ENCODE peak calls at places on chromosomes 6 and 20, in seven cellular contexts. One of them, this sample, is unnamed.
A peak's percentile ranks its signal among the peaks of the same experiment; 100 is the strongest.

GRCh38 chr6:2855061-2855519 is 13.4 kb upstream of the SERPINB1 start:
- DNase-seq in trophoblast cell: no peak
- DNase-seq in mesenchymal stem cell: peak; percentile 47
- DNase-seq in H9: no peak
- DNase-seq in neuronal stem cell: no peak
- DNase-seq in IMR-90: no peak
- DNase-seq in H1: no peak
- DNase-seq in this sample: peak; percentile 59

GRCh38 chr6:112149719-112150263 is 62.4 kb downstream of the FAM229B start:
- DNase-seq in mesenchymal stem cell: peak; percentile 78
- DNase-seq in neuronal stem cell: no peak
- DNase-seq in H1: no peak
- DNase-seq in H9: no peak
- DNase-seq in trophoblast cell: no peak
- DNase-seq in IMR-90: peak; percentile 83
- DNase-seq in this sample: no peak

GRCh38 chr6:118574051-118574865 is 26.2 kb downstream of the PLN start:
- DNase-seq in mesenchymal stem cell: peak; percentile 78
- DNase-seq in neuronal stem cell: no peak
- DNase-seq in IMR-90: peak; percentile 39
- DNase-seq in trophoblast cell: no peak
- DNase-seq in H1: no peak
- DNase-seq in H9: peak; percentile 80
- DNase-seq in this sample: peak; percentile 49

GRCh38 chr6:335572-335971 is 43.3 kb downstream of the DUSP22 start:
- DNase-seq in trophoblast cell: no peak
- DNase-seq in mesenchymal stem cell: no peak
- DNase-seq in H9: no peak
- DNase-seq in H1: no peak
- DNase-seq in IMR-90: no peak
- DNase-seq in neuronal stem cell: no peak
- DNase-seq in this sample: no peak

GRCh38 chr20:38873050-38873581 is 53.1 kb upstream of the FAM83D start:
- DNase-seq in IMR-90: no peak
- DNase-seq in mesenchymal stem cell: no peak
- DNase-seq in H9: no peak
- DNase-seq in trophoblast cell: no peak
- DNase-seq in H1: no peak
- DNase-seq in neuronal stem cell: no peak
- DNase-seq in this sample: no peak

GRCh38 chr6:144580771-144581170 is 295.6 kb downstream of the UTRN start:
- DNase-seq in IMR-90: no peak
- DNase-seq in H9: no peak
- DNase-seq in mesenchymal stem cell: no peak
- DNase-seq in H1: no peak
- DNase-seq in trophoblast cell: no peak
- DNase-seq in neuronal stem cell: no peak
- DNase-seq in this sample: no peak

GRCh38 chr6:135183532-135184440 is 2.7 kb downstream of the MYB start:
- DNase-seq in IMR-90: peak; percentile 28
- DNase-seq in neuronal stem cell: peak; percentile 23
- DNase-seq in mesenchymal stem cell: peak; percentile 47
- DNase-seq in trophoblast cell: peak; percentile 78
- DNase-seq in H9: peak; percentile 85
- DNase-seq in H1: no peak
- DNase-seq in this sample: peak; percentile 89

GRCh38 chr20:64212750-64213149 is 42.8 kb upstream of the PCMTD2 start:
- DNase-seq in trophoblast cell: no peak
- DNase-seq in neuronal stem cell: no peak
- DNase-seq in IMR-90: peak; percentile 63
- DNase-seq in mesenchymal stem cell: peak; percentile 33
- DNase-seq in H9: no peak
- DNase-seq in H1: no peak
- DNase-seq in this sample: no peak

GRCh38 chr20:9789136-9789535 is 49.7 kb downstream of the PAK5 start:
- DNase-seq in mesenchymal stem cell: no peak
- DNase-seq in IMR-90: no peak
- DNase-seq in H9: no peak
- DNase-seq in neuronal stem cell: no peak
- DNase-seq in H1: no peak
- DNase-seq in trophoblast cell: no peak
- DNase-seq in this sample: no peak

GRCh38 chr6:122012576-122012975 is 386.9 kb upstream of the HSF2 start:
- DNase-seq in H1: no peak
- DNase-seq in mesenchymal stem cell: no peak
- DNase-seq in H9: no peak
- DNase-seq in trophoblast cell: no peak
- DNase-seq in neuronal stem cell: no peak
- DNase-seq in IMR-90: peak; percentile 31
- DNase-seq in this sample: no peak

GRCh38 chr6:89289710-89290109 is 25.4 kb downstream of the GABRR2 start:
- DNase-seq in IMR-90: no peak
- DNase-seq in H1: no peak
- DNase-seq in neuronal stem cell: no peak
- DNase-seq in mesenchymal stem cell: no peak
- DNase-seq in trophoblast cell: no peak
- DNase-seq in H9: no peak
- DNase-seq in this sample: no peak

GRCh38 chr20:44068780-44069191 is 118.2 kb downstream of the JPH2 start:
- DNase-seq in trophoblast cell: no peak
- DNase-seq in H1: no peak
- DNase-seq in H9: no peak
- DNase-seq in mesenchymal stem cell: no peak
- DNase-seq in IMR-90: no peak
- DNase-seq in neuronal stem cell: no peak
- DNase-seq in this sample: no peak

GRCh38 chr20:24677626-24678328 is 208.3 kb downstream of the SYNDIG1 start:
- DNase-seq in H9: no peak
- DNase-seq in mesenchymal stem cell: no peak
- DNase-seq in neuronal stem cell: no peak
- DNase-seq in trophoblast cell: no peak
- DNase-seq in IMR-90: no peak
- DNase-seq in H1: no peak
- DNase-seq in this sample: peak; percentile 18

GRCh38 chr6:170202416-170203135 is 88.3 kb downstream of the DLL1 start:
- DNase-seq in mesenchymal stem cell: no peak
- DNase-seq in neuronal stem cell: no peak
- DNase-seq in H1: no peak
- DNase-seq in H9: no peak
- DNase-seq in IMR-90: no peak
- DNase-seq in trophoblast cell: no peak
- DNase-seq in this sample: no peak

GRCh38 chr6:125859691-125860210 is 69.0 kb downstream of the NCOA7 start:
- DNase-seq in trophoblast cell: no peak
- DNase-seq in mesenchymal stem cell: peak; percentile 62
- DNase-seq in neuronal stem cell: no peak
- DNase-seq in IMR-90: peak; percentile 25
- DNase-seq in H1: no peak
- DNase-seq in H9: no peak
- DNase-seq in this sample: no peak

GRCh38 chr6:125855783-125856182 is 65.0 kb downstream of the NCOA7 start:
- DNase-seq in neuronal stem cell: no peak
- DNase-seq in H9: no peak
- DNase-seq in mesenchymal stem cell: no peak
- DNase-seq in H1: no peak
- DNase-seq in IMR-90: no peak
- DNase-seq in trophoblast cell: no peak
- DNase-seq in this sample: no peak

GRCh38 chr6:125854355-125854754 is 63.6 kb downstream of the NCOA7 start:
- DNase-seq in mesenchymal stem cell: no peak
- DNase-seq in neuronal stem cell: no peak
- DNase-seq in IMR-90: no peak
- DNase-seq in trophoblast cell: no peak
- DNase-seq in H1: no peak
- DNase-seq in H9: no peak
- DNase-seq in this sample: no peak

GRCh38 chr6:125857846-125858245 is 67.1 kb downstream of the NCOA7 start:
- DNase-seq in H9: no peak
- DNase-seq in trophoblast cell: no peak
- DNase-seq in mesenchymal stem cell: no peak
- DNase-seq in H1: no peak
- DNase-seq in IMR-90: no peak
- DNase-seq in neuronal stem cell: no peak
- DNase-seq in this sample: no peak

GRCh38 chr6:125858427-125859320 is 67.9 kb downstream of the NCOA7 start:
- DNase-seq in H9: peak; percentile 87
- DNase-seq in mesenchymal stem cell: peak; percentile 83
- DNase-seq in IMR-90: peak; percentile 80
- DNase-seq in trophoblast cell: peak; percentile 62
- DNase-seq in neuronal stem cell: peak; percentile 62
- DNase-seq in H1: peak; percentile 69
- DNase-seq in this sample: peak; percentile 95
- H3K4ac ChIP-seq in H9: no peak overlapping the region
- H3K4ac ChIP-seq in mesenchymal stem cell: no peak overlapping the region
- H3K4ac ChIP-seq in IMR-90: no peak overlapping the region
- H3K4ac ChIP-seq in trophoblast cell: no peak overlapping the region
- H3K4ac ChIP-seq in neuronal stem cell: no peak overlapping the region
- H3K4ac ChIP-seq in H1: no peak overlapping the region
- H3K4ac ChIP-seq in this sample: no peak overlapping the region

GRCh38 chr6:106446287-106446885 is 85.9 kb downstream of the CRYBG1 start:
- DNase-seq in neuronal stem cell: no peak
- DNase-seq in H1: no peak
- DNase-seq in IMR-90: peak; percentile 12
- DNase-seq in trophoblast cell: no peak
- DNase-seq in H9: no peak
- DNase-seq in mesenchymal stem cell: peak; percentile 15
- DNase-seq in this sample: no peak
- H3K18ac ChIP-seq in neuronal stem cell: no peak overlapping the region
- H3K18ac ChIP-seq in H1: no peak overlapping the region
- H3K18ac ChIP-seq in IMR-90: no peak overlapping the region
- H3K18ac ChIP-seq in trophoblast cell: no peak overlapping the region
- H3K18ac ChIP-seq in H9: no peak overlapping the region
- H3K18ac ChIP-seq in mesenchymal stem cell: no peak overlapping the region
- H3K18ac ChIP-seq in this sample: no peak overlapping the region

GRCh38 chr6:30325150-30325872 is 1.4 kb upstream of the TRIM39 start:
- DNase-seq in neuronal stem cell: no peak
- DNase-seq in trophoblast cell: peak; percentile 65
- DNase-seq in mesenchymal stem cell: peak; percentile 87
- DNase-seq in H9: no peak
- DNase-seq in H1: peak; percentile 66
- DNase-seq in IMR-90: peak; percentile 49
- DNase-seq in this sample: peak; percentile 51
- H3K4ac ChIP-seq in neuronal stem cell: no peak overlapping the region
- H3K4ac ChIP-seq in trophoblast cell: peak overlapping the region; percentile 89
- H3K4ac ChIP-seq in mesenchymal stem cell: no peak overlapping the region
- H3K4ac ChIP-seq in H9: no peak overlapping the region
- H3K4ac ChIP-seq in H1: no peak overlapping the region
- H3K4ac ChIP-seq in IMR-90: no peak overlapping the region
- H3K4ac ChIP-seq in this sample: no peak overlapping the region

DNA sequence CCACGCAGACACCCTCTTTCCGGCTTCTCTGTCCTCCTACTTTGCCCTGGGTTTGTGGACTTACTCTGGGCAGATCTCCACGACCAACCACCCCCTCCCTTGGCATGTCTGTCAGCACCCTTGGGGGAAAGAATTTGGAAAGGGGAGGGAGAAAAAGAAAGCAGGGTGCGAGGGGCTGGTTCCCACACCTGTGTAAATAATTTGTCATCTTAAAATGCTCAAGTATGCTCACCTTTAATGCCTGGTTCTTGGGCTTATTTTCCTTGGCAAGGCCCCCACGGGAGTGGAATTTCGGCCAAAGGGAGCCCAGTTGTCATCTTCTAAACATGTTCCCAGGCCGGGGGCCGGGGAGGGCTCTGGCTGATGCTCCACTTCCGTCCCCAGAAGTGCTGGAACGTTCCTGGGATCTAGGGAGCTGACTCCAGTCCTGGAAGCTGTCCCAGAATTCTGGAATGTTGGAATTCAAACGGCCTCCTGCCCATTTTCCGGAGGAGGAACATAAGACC is 122.1 kb downstream of the CEBPB start:
- DNase-seq in H9: no peak
- DNase-seq in H1: no peak
- DNase-seq in neuronal stem cell: no peak
- DNase-seq in IMR-90: peak; percentile 93
- DNase-seq in mesenchymal stem cell: peak; percentile 44
- DNase-seq in trophoblast cell: no peak
- DNase-seq in this sample: no peak
- H3K18ac ChIP-seq in H9: no peak overlapping the region
- H3K18ac ChIP-seq in H1: no peak overlapping the region
- H3K18ac ChIP-seq in neuronal stem cell: peak overlapping the region; percentile 7
- H3K18ac ChIP-seq in IMR-90: peak overlapping the region; percentile 80
- H3K18ac ChIP-seq in mesenchymal stem cell: peak overlapping the region; percentile 15
- H3K18ac ChIP-seq in trophoblast cell: no peak overlapping the region
- H3K18ac ChIP-seq in this sample: no peak overlapping the region